ENCODE peak calls at places on chromosomes 5 and 9, in six cellular contexts. S is ovary, W is neural progenitor cell, I is body of pancreas, F is left ventricle myocardium inferior, N is right lobe of liver. E is an unnamed sample.

GRCh38 chr9:107557236-107557990 is 67.8 kb upstream of the KLF4 start:
- DNase-seq in F (no peak), N (no peak), I (no peak), W (no peak), S (no peak), E (no peak)

GRCh38 chr9:69637193-69637592 is 35.0 kb downstream of the APBA1 start:
- DNase-seq in N (no peak), I (no peak), F (no peak), W (no peak), S (no peak), E (no peak)

GRCh38 chr9:136191549-136192286 is 13.2 kb downstream of the LHX3 start:
- DNase-seq in S (no peak), N (no peak), W (no peak), I (no peak), F (no peak), E (no peak)

GRCh38 chr5:172443441-172444109 is 10.8 kb downstream of the SH3PXD2B start:
- DNase-seq in W (no peak), N (no peak), I (peak; percentile 77), F (peak; percentile 83), S (peak; percentile 93), E (peak; percentile 69)

GRCh38 chr9:122218070-122218884 is 10.5 kb downstream of the LHX6 start:
- DNase-seq in S (no peak), N (no peak), W (no peak), F (no peak), I (no peak), E (no peak)

GRCh38 chr9:93161801-93162635 is 21.9 kb upstream of the WNK2 start:
- DNase-seq in I (no peak), F (no peak), N (no peak), W (no peak), S (no peak), E (no peak)

GRCh38 chr9:4170231-4170630 is 129.6 kb downstream of the GLIS3 start:
- DNase-seq in I (no peak), W (no peak), S (no peak), F (no peak), N (no peak), E (no peak)

GRCh38 chr9:125401317-125401716 is 139.7 kb downstream of the GAPVD1 start:
- DNase-seq in F (no peak), I (no peak), S (no peak), W (no peak), N (no peak), E (no peak)

GRCh38 chr5:169416583-169417196 is 115.8 kb upstream of the SLIT3 start:
- DNase-seq in S (no peak), N (no peak), I (peak; percentile 31), F (peak; percentile 75), W (peak; percentile 72), E (no peak)

GRCh38 chr5:138330813-138331448 is 673 bp downstream of the CDC25C start:
- DNase-seq in S (no peak), W (no peak), F (no peak), I (no peak), N (no peak), E (no peak)

GRCh38 chr9:19720374-19720773 is 68.5 kb downstream of the SLC24A2 start:
- DNase-seq in F (no peak), N (no peak), I (no peak), S (no peak), W (peak; percentile 80), E (no peak)

GRCh38 chr9:82346040-82346439 is 357.5 kb downstream of the SPATA31D1 start:
- DNase-seq in I (no peak), S (no peak), F (no peak), N (no peak), W (no peak), E (no peak)

GRCh38 chr5:117357886-117358285 is 783.3 kb upstream of the SEMA6A start:
- DNase-seq in N (no peak), I (no peak), W (no peak), F (no peak), S (no peak), E (no peak)

GRCh38 chr5:80072103-80073073 is 37.2 kb downstream of the THBS4 start:
- DNase-seq in I (no peak), S (no peak), N (no peak), W (no peak), F (no peak), E (no peak)

GRCh38 chr9:135819905-135820304 is 87.4 kb downstream of the CAMSAP1 start:
- DNase-seq in I (no peak), W (no peak), N (no peak), F (no peak), S (no peak), E (no peak)

GRCh38 chr9:470041-470781 is 255.5 kb downstream of the DOCK8 start:
- DNase-seq in I (peak; percentile 89), W (peak; percentile 93), N (peak; percentile 73), S (peak; percentile 89), F (peak; percentile 91), E (peak; percentile 91)

GRCh38 chr5:111278824-111279504 is 54.8 kb downstream of the CAMK4 start:
- DNase-seq in N (peak; percentile 62), I (peak; percentile 63), W (peak; percentile 82), S (no peak), F (peak; percentile 49), E (peak; percentile 71)

GRCh38 chr5:67140413-67140812 is 56.2 kb downstream of the CD180 start:
- DNase-seq in N (no peak), S (no peak), F (no peak), I (no peak), W (no peak), E (no peak)

GRCh38 chr5:150780180-150780692 is 1.7 kb downstream of the SMIM3 start:
- DNase-seq in W (no peak), N (no peak), I (no peak), S (no peak), F (peak; percentile 47), E (no peak)

GRCh38 chr5:40066616-40067015 is 613.1 kb upstream of the PTGER4 start:
- DNase-seq in N (no peak), S (no peak), I (no peak), W (no peak), F (no peak), E (no peak)

GRCh38 chr5:59562756-59563389 is 330.7 kb downstream of the PDE4D start:
- DNase-seq in S (no peak), I (peak; percentile 25), N (peak; percentile 56), W (peak; percentile 69), F (no peak), E (peak; percentile 70)

GRCh38 chr5:149445739-149446369 is 66.8 kb upstream of the IL17B start:
- DNase-seq in F (no peak), N (no peak), I (no peak), W (no peak), S (no peak), E (no peak)

GRCh38 chr5:99775189-99775588 is 760.0 kb upstream of the FAM174A start:
- DNase-seq in F (no peak), N (no peak), W (peak; percentile 5), I (no peak), S (no peak), E (no peak)

GRCh38 chr9:6184749-6185645 is 30.6 kb upstream of the IL33 start:
- DNase-seq in F (peak; percentile 22), I (no peak), S (no peak), W (no peak), N (no peak), E (no peak)

GRCh38 chr5:36502608-36503007 is 103.8 kb upstream of the SLC1A3 start:
- DNase-seq in S (no peak), I (no peak), W (no peak), N (no peak), F (no peak), E (no peak)

GRCh38 chr5:159107308-159107707 is 7.6 kb upstream of the EBF1 start:
- DNase-seq in N (no peak), I (no peak), W (no peak), S (no peak), F (no peak), E (no peak)

GRCh38 chr5:180810210-180811011 is 7.8 kb upstream of the MGAT1 start:
- DNase-seq in S (peak; percentile 99), W (peak; percentile 97), I (peak; percentile 98), N (peak; percentile 99), F (peak; percentile 97), E (peak; percentile 97)
- H3K4me1 ChIP-seq in S (peaks cover 19% of the 10 kb centered on the region), W (peaks cover 28% of the 10 kb centered on the region), I (peaks cover 59% of the 10 kb centered on the region), N (no peaks in the 10 kb centered on the region), F (peaks cover 77% of the 10 kb centered on the region), E (peaks cover 55% of the 10 kb centered on the region)

GRCh38 chr5:78360674-78361225 is 333 bp downstream of the SCAMP1 start:
- DNase-seq in I (peak; percentile 65), N (peak; percentile 81), W (no peak), F (peak; percentile 40), S (peak; percentile 68), E (peak; percentile 78)
- H3K27ac ChIP-seq in I (peak overlapping the region; percentile 94), N (peak overlapping the region; percentile 91), W (peak overlapping the region; percentile 42), F (peak overlapping the region; percentile 95), S (peak overlapping the region; percentile 70), E (peak overlapping the region; percentile 95)

GRCh38 chr9:127361561-127361960 is 35.4 kb upstream of the SLC2A8 start:
- DNase-seq in N (no peak), I (no peak), W (no peak), F (no peak), S (no peak), E (no peak)

GRCh38 chr9:127360205-127360604 is 36.8 kb upstream of the SLC2A8 start:
- DNase-seq in N (peak; percentile 17), S (no peak), I (no peak), W (no peak), F (no peak), E (no peak)

GRCh38 chr9:127362829-127363228 is 34.1 kb upstream of the SLC2A8 start:
- DNase-seq in W (no peak), S (no peak), I (no peak), N (peak; percentile 18), F (no peak), E (no peak)

GRCh38 chr9:127358770-127359169 is 38.2 kb upstream of the SLC2A8 start:
- DNase-seq in W (no peak), I (no peak), S (no peak), N (no peak), F (no peak), E (no peak)

GRCh38 chr9:127360829-127361228 is 36.1 kb upstream of the SLC2A8 start:
- DNase-seq in S (no peak), W (peak; percentile 21), N (no peak), I (no peak), F (no peak), E (no peak)
- TF ChIP-seq CTCF in S (no peak), W (peak; percentile 27), N (no peak), I (no peak), F (no peak), E (no peak)

GRCh38 chr9:89412951-89413350 is 85.0 kb downstream of the SEMA4D start:
- DNase-seq in I (no peak), N (no peak), W (peak; percentile 72), S (no peak), F (no peak), E (no peak)
- H3K4me1 ChIP-seq in I (no peaks in the 10 kb centered on the region), N (no peaks in the 10 kb centered on the region), W (peaks cover 18% of the 10 kb centered on the region), S (no peaks in the 10 kb centered on the region), F (peaks cover 37% of the 10 kb centered on the region), E (peaks cover under 1% of the 10 kb centered on the region)

GRCh38 chr9:113495555-113495954 is 32.0 kb downstream of the RGS3 start:
- DNase-seq in S (no peak), N (no peak), I (no peak), W (no peak), F (no peak), E (no peak)
- H3K27ac ChIP-seq in S (no peak overlapping the region), N (no peak overlapping the region), I (no peak overlapping the region), W (no peak overlapping the region), F (no peak overlapping the region), E (no peak overlapping the region)

E was measured in lower lobe of right lung.